ENCODE peak calls at places on chromosomes 4 and X, in four cellular contexts. One of them, this sample, is unnamed.
A peak's percentile ranks its signal among the peaks of the same experiment; 100 is the strongest.

GRCh38 chr4:151294833-151295496 is 18.0 kb downstream of the PRSS48 start:
- DNase-seq in CD8-positive, alpha-beta T cell: no peak
- DNase-seq in brain microvascular endothelial cell: no peak
- DNase-seq in AG04449: no peak
- DNase-seq in this sample: no peak

GRCh38 chr4:145788765-145789164 is 108.8 kb downstream of the C4orf51 start:
- DNase-seq in CD8-positive, alpha-beta T cell: no peak
- DNase-seq in brain microvascular endothelial cell: no peak
- DNase-seq in AG04449: no peak
- DNase-seq in this sample: no peak

GRCh38 chrX:50100188-50100587 is 100.6 kb downstream of the AKAP4 start:
- DNase-seq in CD8-positive, alpha-beta T cell: no peak
- DNase-seq in brain microvascular endothelial cell: no peak
- DNase-seq in AG04449: no peak
- DNase-seq in this sample: no peak

GRCh38 chrX:104863466-104863865 is 297.5 kb downstream of the IL1RAPL2 start:
- DNase-seq in CD8-positive, alpha-beta T cell: no peak
- DNase-seq in brain microvascular endothelial cell: no peak
- DNase-seq in AG04449: no peak
- DNase-seq in this sample: no peak

GRCh38 chr4:22911285-22911684 is 218.5 kb downstream of the GBA3 start:
- DNase-seq in CD8-positive, alpha-beta T cell: no peak
- DNase-seq in brain microvascular endothelial cell: no peak
- DNase-seq in AG04449: no peak
- DNase-seq in this sample: no peak

GRCh38 chr4:48315728-48316630 is 25.4 kb upstream of the SLAIN2 start:
- DNase-seq in CD8-positive, alpha-beta T cell: peak; percentile 16
- DNase-seq in brain microvascular endothelial cell: peak; percentile 59
- DNase-seq in AG04449: no peak
- DNase-seq in this sample: no peak

GRCh38 chrX:119502727-119503483 is 34.7 kb downstream of the SLC25A5 start:
- DNase-seq in CD8-positive, alpha-beta T cell: no peak
- DNase-seq in brain microvascular endothelial cell: peak; percentile 27
- DNase-seq in AG04449: no peak
- DNase-seq in this sample: no peak

GRCh38 chr4:141329174-141329569 is 108.5 kb downstream of the ZNF330 start:
- DNase-seq in CD8-positive, alpha-beta T cell: no peak
- DNase-seq in brain microvascular endothelial cell: no peak
- DNase-seq in AG04449: peak; percentile 65
- DNase-seq in this sample: no peak

GRCh38 chr4:5874811-5875465 is 17.9 kb downstream of the CRMP1 start:
- DNase-seq in CD8-positive, alpha-beta T cell: no peak
- DNase-seq in brain microvascular endothelial cell: no peak
- DNase-seq in AG04449: peak; percentile 2
- DNase-seq in this sample: no peak

GRCh38 chrX:142977128-142977914 is 48.4 kb upstream of the SPANXN4 start:
- DNase-seq in CD8-positive, alpha-beta T cell: no peak
- DNase-seq in brain microvascular endothelial cell: no peak
- DNase-seq in AG04449: no peak
- DNase-seq in this sample: no peak

GRCh38 chrX:21747523-21747922 is 10.4 kb downstream of the SMPX start:
- DNase-seq in CD8-positive, alpha-beta T cell: no peak
- DNase-seq in brain microvascular endothelial cell: no peak
- DNase-seq in AG04449: no peak
- DNase-seq in this sample: no peak

GRCh38 chrX:132401935-132402334 is 86.9 kb downstream of the MBNL3 start:
- DNase-seq in CD8-positive, alpha-beta T cell: no peak
- DNase-seq in brain microvascular endothelial cell: no peak
- DNase-seq in AG04449: no peak
- DNase-seq in this sample: peak; percentile 43

GRCh38 chrX:2698604-2699003 is 7.5 kb downstream of the CD99 start:
- DNase-seq in CD8-positive, alpha-beta T cell: no peak
- DNase-seq in brain microvascular endothelial cell: no peak
- DNase-seq in AG04449: no peak
- DNase-seq in this sample: no peak

GRCh38 chr4:18162453-18162852 is 140.9 kb upstream of the LCORL start:
- DNase-seq in CD8-positive, alpha-beta T cell: no peak
- DNase-seq in brain microvascular endothelial cell: no peak
- DNase-seq in AG04449: no peak
- DNase-seq in this sample: no peak

GRCh38 chr4:73891739-73892405 is 22.7 kb downstream of the CXCL1 start:
- DNase-seq in CD8-positive, alpha-beta T cell: no peak
- DNase-seq in brain microvascular endothelial cell: no peak
- DNase-seq in AG04449: peak; percentile 85
- DNase-seq in this sample: no peak

GRCh38 chr4:3864736-3865721 is 98.8 kb downstream of the ADRA2C start:
- DNase-seq in CD8-positive, alpha-beta T cell: no peak
- DNase-seq in brain microvascular endothelial cell: no peak
- DNase-seq in AG04449: no peak
- DNase-seq in this sample: no peak

GRCh38 chrX:108348525-108348924 is 89.7 kb downstream of the COL4A6 start:
- DNase-seq in CD8-positive, alpha-beta T cell: no peak
- DNase-seq in brain microvascular endothelial cell: no peak
- DNase-seq in AG04449: no peak
- DNase-seq in this sample: no peak

GRCh38 chr4:99574530-99575314 is at the start of gene MTTP:
- DNase-seq in CD8-positive, alpha-beta T cell: no peak
- DNase-seq in brain microvascular endothelial cell: no peak
- DNase-seq in AG04449: no peak
- DNase-seq in this sample: no peak

GRCh38 chr4:17511041-17511949 is 595 bp downstream of the QDPR start:
- DNase-seq in CD8-positive, alpha-beta T cell: peak; percentile 45
- DNase-seq in brain microvascular endothelial cell: peak; percentile 38
- DNase-seq in AG04449: no peak
- DNase-seq in this sample: no peak

GRCh38 chr4:56821394-56822263 is at the start of gene SPINK2:
- DNase-seq in CD8-positive, alpha-beta T cell: peak; percentile 64
- DNase-seq in brain microvascular endothelial cell: no peak
- DNase-seq in AG04449: no peak
- DNase-seq in this sample: no peak

GRCh38 chrX:455199-455598 is 68.5 kb upstream of the PPP2R3B start:
- DNase-seq in CD8-positive, alpha-beta T cell: no peak
- DNase-seq in brain microvascular endothelial cell: no peak
- DNase-seq in AG04449: no peak
- DNase-seq in this sample: no peak

GRCh38 chr4:39495446-39496208 is 31.6 kb downstream of the UGDH start:
- DNase-seq in CD8-positive, alpha-beta T cell: no peak
- DNase-seq in brain microvascular endothelial cell: no peak
- DNase-seq in AG04449: no peak
- DNase-seq in this sample: no peak

GRCh38 chrX:31871989-31872388 is 800.1 kb upstream of the FTHL17 start:
- DNase-seq in CD8-positive, alpha-beta T cell: no peak
- DNase-seq in brain microvascular endothelial cell: peak; percentile 33
- DNase-seq in AG04449: no peak
- DNase-seq in this sample: no peak

GRCh38 chr4:53813991-53814390 is 222.7 kb upstream of the LNX1 start:
- DNase-seq in CD8-positive, alpha-beta T cell: no peak
- DNase-seq in brain microvascular endothelial cell: no peak
- DNase-seq in AG04449: no peak
- DNase-seq in this sample: no peak

GRCh38 chrX:53186363-53186762 is 38.6 kb downstream of the KDM5C start:
- DNase-seq in CD8-positive, alpha-beta T cell: no peak
- DNase-seq in brain microvascular endothelial cell: peak; percentile 31
- DNase-seq in AG04449: peak; percentile 3
- DNase-seq in this sample: peak; percentile 52

GRCh38 chr4:15794432-15794831 is 16.3 kb downstream of the CD38 start:
- DNase-seq in CD8-positive, alpha-beta T cell: no peak
- DNase-seq in brain microvascular endothelial cell: no peak
- DNase-seq in AG04449: no peak
- DNase-seq in this sample: no peak

GRCh38 chr4:151674804-151675290 is 86.0 kb downstream of the GATB start:
- DNase-seq in CD8-positive, alpha-beta T cell: no peak
- DNase-seq in brain microvascular endothelial cell: no peak
- DNase-seq in AG04449: no peak
- DNase-seq in this sample: no peak

GRCh38 chrX:17519349-17519748 is 144.3 kb downstream of the NHS start:
- DNase-seq in CD8-positive, alpha-beta T cell: no peak
- DNase-seq in brain microvascular endothelial cell: no peak
- DNase-seq in AG04449: no peak
- DNase-seq in this sample: no peak

DNA sequence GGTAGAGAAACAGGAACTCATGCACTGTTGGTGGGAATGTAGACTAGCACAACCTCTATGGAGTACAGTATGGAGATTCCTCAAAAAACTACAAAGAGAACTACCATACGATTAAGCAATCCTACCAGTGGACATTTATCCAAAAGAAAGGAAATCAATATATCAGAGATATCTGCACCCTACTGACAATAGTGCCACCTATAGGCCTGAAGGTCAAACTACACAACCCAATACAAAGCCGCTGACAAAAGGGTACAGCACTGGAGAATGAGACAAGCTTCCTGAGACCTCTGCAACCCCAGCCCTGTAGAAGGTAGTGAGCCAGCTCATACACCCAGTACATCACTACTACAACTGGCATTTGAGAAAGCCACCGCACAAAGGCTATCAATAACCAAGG is 67.1 kb downstream of the CBR4 start:
- DNase-seq in CD8-positive, alpha-beta T cell: no peak
- DNase-seq in brain microvascular endothelial cell: no peak
- DNase-seq in AG04449: no peak
- DNase-seq in this sample: no peak
- TF ChIP-seq CTCF in CD8-positive, alpha-beta T cell: no peak
- TF ChIP-seq CTCF in brain microvascular endothelial cell: peak; percentile 68
- TF ChIP-seq CTCF in AG04449: peak; percentile 12
- TF ChIP-seq CTCF in this sample: peak; percentile 59

DNA sequence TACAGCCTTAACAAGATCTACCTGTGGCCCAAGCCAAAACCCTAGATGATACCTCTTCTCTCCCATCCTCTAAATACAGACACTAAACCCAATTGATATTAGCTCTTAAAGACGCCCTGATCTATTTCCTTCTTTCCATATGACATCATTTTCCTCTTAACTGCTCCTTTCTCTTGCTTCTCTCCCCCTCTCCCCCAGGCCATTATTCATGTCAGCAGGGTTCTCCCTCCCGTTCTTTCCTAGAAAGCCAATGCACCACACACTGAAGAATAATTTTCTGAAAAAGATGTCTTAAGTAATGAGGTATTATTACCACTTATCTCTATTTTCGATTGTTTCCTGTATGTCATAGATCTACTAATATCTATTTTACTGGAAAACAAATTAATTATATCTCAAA is 9.7 kb upstream of the ING2 start:
- DNase-seq in CD8-positive, alpha-beta T cell: no peak
- DNase-seq in brain microvascular endothelial cell: no peak
- DNase-seq in AG04449: no peak
- DNase-seq in this sample: no peak
- TF ChIP-seq CTCF in CD8-positive, alpha-beta T cell: no peak
- TF ChIP-seq CTCF in brain microvascular endothelial cell: no peak
- TF ChIP-seq CTCF in AG04449: no peak
- TF ChIP-seq CTCF in this sample: no peak

GRCh38 chr4:185224597-185224996 is 15.2 kb downstream of the SNX25 start:
- DNase-seq in CD8-positive, alpha-beta T cell: no peak
- DNase-seq in brain microvascular endothelial cell: no peak
- DNase-seq in AG04449: no peak
- DNase-seq in this sample: no peak
- TF ChIP-seq CTCF in CD8-positive, alpha-beta T cell: no peak
- TF ChIP-seq CTCF in brain microvascular endothelial cell: peak; percentile 34
- TF ChIP-seq CTCF in AG04449: no peak
- TF ChIP-seq CTCF in this sample: peak; percentile 25

DNA sequence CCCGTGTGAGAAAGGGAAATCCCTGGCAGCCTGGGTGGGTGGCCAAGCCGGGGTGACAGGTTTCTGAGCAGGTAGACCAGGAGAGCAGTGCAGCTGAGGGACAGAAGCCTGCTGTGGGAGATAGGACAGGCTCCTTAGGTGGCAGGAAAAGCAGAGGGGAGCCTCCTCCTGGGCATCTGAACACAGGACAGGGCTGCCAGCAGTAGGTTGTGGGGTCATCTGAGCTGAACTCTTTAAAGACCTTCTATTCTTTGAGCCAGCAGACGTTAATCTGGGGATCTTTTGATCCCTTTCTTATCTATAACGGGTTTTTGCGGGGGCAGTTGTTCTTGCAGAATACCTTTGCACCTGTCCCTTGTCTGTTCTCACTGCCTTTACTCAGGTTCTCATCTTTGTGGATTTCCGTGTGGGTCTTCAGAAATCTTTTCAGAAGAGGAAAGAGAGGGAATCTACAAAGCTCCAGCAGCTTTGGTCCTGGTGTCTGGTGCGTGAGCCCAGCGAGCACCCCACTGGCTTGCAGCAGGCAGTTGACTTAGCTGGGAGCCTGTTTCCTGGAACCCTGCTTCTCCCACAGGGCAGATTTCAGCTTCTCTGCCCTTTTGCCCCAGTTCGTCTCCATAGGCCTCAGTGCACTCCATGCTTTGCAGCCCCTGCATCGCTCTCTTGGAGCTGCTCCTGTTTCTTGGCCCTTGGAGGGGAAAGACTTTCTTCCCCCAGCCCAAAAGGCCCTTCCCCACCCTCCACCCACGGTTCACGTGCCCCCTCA is 35.8 kb upstream of the TADA2B start:
- DNase-seq in CD8-positive, alpha-beta T cell: no peak
- DNase-seq in brain microvascular endothelial cell: no peak
- DNase-seq in AG04449: no peak
- DNase-seq in this sample: no peak
- TF ChIP-seq CTCF in CD8-positive, alpha-beta T cell: no peak
- TF ChIP-seq CTCF in brain microvascular endothelial cell: no peak
- TF ChIP-seq CTCF in AG04449: no peak
- TF ChIP-seq CTCF in this sample: no peak

DNA sequence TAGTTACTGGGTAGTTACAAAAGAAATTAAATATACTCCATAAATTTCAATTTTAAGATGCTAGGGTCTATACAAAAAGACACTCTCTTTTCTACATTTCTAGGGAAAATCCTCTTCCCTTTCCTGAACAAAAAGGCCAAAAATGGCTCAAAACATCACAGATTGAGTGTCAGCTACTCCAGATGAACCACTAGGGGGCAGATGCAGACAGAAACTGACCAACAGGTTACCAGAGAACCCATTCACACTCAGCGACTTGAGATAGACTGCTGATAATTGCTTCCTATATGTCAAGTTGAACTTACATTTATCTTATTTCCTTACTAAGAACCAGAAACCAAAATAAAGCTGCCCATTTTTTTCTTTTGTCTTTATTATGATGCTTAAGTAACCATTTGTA is 83.4 kb upstream of the MID1IP1 start:
- DNase-seq in CD8-positive, alpha-beta T cell: no peak
- DNase-seq in brain microvascular endothelial cell: peak; percentile 3
- DNase-seq in AG04449: no peak
- DNase-seq in this sample: no peak
- TF ChIP-seq CTCF in CD8-positive, alpha-beta T cell: no peak
- TF ChIP-seq CTCF in brain microvascular endothelial cell: peak; percentile 70
- TF ChIP-seq CTCF in AG04449: peak; percentile 46
- TF ChIP-seq CTCF in this sample: peak; percentile 63

DNA sequence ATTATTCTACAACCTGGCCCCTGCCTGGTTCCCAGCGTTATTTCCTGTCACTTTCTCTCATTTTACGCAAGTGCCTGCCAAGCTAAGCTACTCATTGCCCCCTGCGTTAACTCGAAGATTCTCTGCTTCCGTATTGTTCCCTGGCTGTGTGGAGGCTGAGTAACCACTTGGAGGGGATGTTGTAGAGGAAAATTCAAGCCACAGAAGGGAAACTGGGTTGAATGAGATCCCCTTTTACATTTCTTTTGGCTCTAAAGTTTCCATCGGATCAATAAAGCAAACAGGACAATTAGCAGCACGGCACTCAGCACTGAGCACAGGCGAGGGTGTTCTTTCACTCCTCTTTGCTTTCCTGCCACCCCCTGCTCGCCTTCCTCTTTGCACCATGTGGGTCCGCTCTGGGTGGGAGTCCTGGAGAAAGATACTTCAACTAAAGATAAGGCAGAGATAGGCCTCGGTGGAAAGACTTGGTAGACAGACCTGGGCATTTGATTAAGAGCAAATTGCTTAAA is 4.2 kb upstream of the TMSB4X start:
- DNase-seq in CD8-positive, alpha-beta T cell: peak; percentile 54
- DNase-seq in brain microvascular endothelial cell: no peak
- DNase-seq in AG04449: no peak
- DNase-seq in this sample: no peak
- TF ChIP-seq CTCF in CD8-positive, alpha-beta T cell: no peak
- TF ChIP-seq CTCF in brain microvascular endothelial cell: peak; percentile 64
- TF ChIP-seq CTCF in AG04449: peak; percentile 41
- TF ChIP-seq CTCF in this sample: peak; percentile 54